ENCODE peak calls at places on chromosomes 7 and 10, in nine cellular contexts. P is HL-60; Z is stimulated activated CD4-positive, alpha-beta T cell treated with anti-CD3 and anti-CD28 coated beads, Interleukin-15, amount 100 ng/mL, for 48 hours; B is amniotic stem cell; V is stimulated activated CD8-positive, alpha-beta memory T cell treated with anti-CD3 and anti-CD28 coated beads, Interleukin-7, amount 100 ng/mL, for 4 hours; X is activated T-cell treated with anti-CD3 and anti-CD28 coated beads for 1 hour; U is AG09309; K is CD8-positive, alpha-beta memory T cell; C is body of pancreas. L is an unnamed sample.

GRCh38 chr7:28626629-28627262 is 214.4 kb downstream of the CREB5 start:
- DNase-seq in P (peak; percentile 22), Z (no peak), B (no peak), V (no peak), X (peak; percentile 0), U (no peak), K (no peak), C (peak; percentile 18), L (no peak)

GRCh38 chr10:43210556-43210955 is 56.3 kb downstream of the RASGEF1A start:
- DNase-seq in P (no peak), Z (no peak), B (no peak), V (no peak), X (no peak), U (no peak), K (no peak), C (no peak), L (no peak)

GRCh38 chr7:69105092-69105491 is 493.2 kb upstream of the AUTS2 start:
- DNase-seq in P (no peak), Z (no peak), B (no peak), V (no peak), X (no peak), U (no peak), K (no peak), C (no peak), L (no peak)

GRCh38 chr10:32949221-32949678 is 8.8 kb downstream of the ITGB1 start:
- DNase-seq in P (no peak), Z (no peak), B (no peak), V (no peak), X (no peak), U (no peak), K (no peak), C (no peak), L (no peak)

GRCh38 chr7:14191686-14192098 is 202.2 kb upstream of the ETV1 start:
- DNase-seq in P (no peak), Z (no peak), B (no peak), V (no peak), X (no peak), U (no peak), K (no peak), C (no peak), L (no peak)

GRCh38 chr10:119498889-119499864 is 43.3 kb downstream of the RGS10 start:
- DNase-seq in P (no peak), Z (no peak), B (no peak), V (no peak), X (no peak), U (no peak), K (no peak), C (no peak), L (no peak)

GRCh38 chr7:1112109-1112508 is 24.2 kb downstream of the GPER1 start:
- DNase-seq in P (no peak), Z (no peak), B (no peak), V (no peak), X (no peak), U (no peak), K (no peak), C (no peak), L (no peak)

GRCh38 chr7:78129865-78130264 is 331.3 kb downstream of the PHTF2 start:
- DNase-seq in P (no peak), Z (no peak), B (no peak), V (no peak), X (no peak), U (no peak), K (no peak), C (no peak), L (no peak)

GRCh38 chr7:157795631-157796030 is 458.8 kb downstream of the DNAJB6 start:
- DNase-seq in P (no peak), Z (no peak), B (no peak), V (no peak), X (no peak), U (no peak), K (no peak), C (no peak), L (no peak)

GRCh38 chr7:114354306-114354705 is 60.3 kb upstream of the FOXP2 start:
- DNase-seq in P (no peak), Z (no peak), B (no peak), V (no peak), X (no peak), U (no peak), K (no peak), C (no peak), L (no peak)

GRCh38 chr7:25527665-25528064 is 299.4 kb upstream of the NPVF start:
- DNase-seq in P (no peak), Z (no peak), B (no peak), V (no peak), X (no peak), U (no peak), K (no peak), C (no peak), L (no peak)

GRCh38 chr7:68461430-68461829 is 1136.8 kb upstream of the AUTS2 start:
- DNase-seq in P (no peak), Z (no peak), B (peak; percentile 50), V (no peak), X (no peak), U (peak; percentile 35), K (no peak), C (no peak), L (no peak)

GRCh38 chr10:131839351-131839750 is 61.5 kb upstream of the PPP2R2D start:
- DNase-seq in P (no peak), Z (no peak), B (no peak), V (no peak), X (no peak), U (no peak), K (no peak), C (no peak), L (no peak)